ENCODE peak calls at places on chromosome 1, in ten cellular contexts. M is fibroblast of mammary gland; U is stimulated activated CD4-positive, alpha-beta T cell treated with anti-CD3 and anti-CD28 coated beads, Interleukin-12 subunit alpha, Interleukin-12 subunit beta, amount 100 ng/mL, for 4 hours; G is HS-27A; A is NCI-H1417; J is left ventricle myocardium inferior; N is memory B cell; D is activated T-cell treated with anti-CD3 and anti-CD28 coated beads, Interleukin-2, amount 50 U/mL, for 1 hour; H is SHP77 treated with DMSO at 0.1 percent for 48 hours; O is NCI-H460. C is an unnamed sample.

GRCh38 chr1:172489847-172490246 is 43.1 kb upstream of the SUCO start:
- DNase-seq in M (no peak), J (no peak), H (no peak), N (no peak), A (no peak), O (peak; percentile 31), G (no peak), D (no peak), U (no peak), C (no peak)

GRCh38 chr1:205570796-205571537 is 60.8 kb downstream of the ELK4 start:
- DNase-seq in H (no peak), U (no peak), A (no peak), N (no peak), J (no peak), O (no peak), G (no peak), M (peak; percentile 6), D (no peak), C (no peak)

GRCh38 chr1:57468661-57469523 is 45.0 kb upstream of the DAB1 start:
- DNase-seq in H (no peak), A (no peak), M (peak; percentile 81), U (no peak), G (no peak), N (no peak), O (no peak), D (no peak), J (no peak), C (no peak)

GRCh38 chr1:8963940-8964339 is 18.3 kb downstream of the CA6 start:
- DNase-seq in J (no peak), O (no peak), A (no peak), U (no peak), H (no peak), G (no peak), N (no peak), M (no peak), D (no peak), C (no peak)

GRCh38 chr1:9437931-9438330 is 101.3 kb upstream of the SLC25A33 start:
- DNase-seq in O (no peak), G (no peak), U (no peak), N (no peak), A (no peak), H (no peak), J (peak; percentile 47), M (peak; percentile 85), D (no peak), C (no peak)

GRCh38 chr1:160826546-160826945 is 30.6 kb downstream of the LY9 start:
- DNase-seq in U (no peak), J (no peak), M (no peak), H (no peak), O (no peak), G (peak; percentile 68), A (no peak), D (no peak), N (no peak), C (no peak)

GRCh38 chr1:172203135-172203823 is 217.2 kb upstream of the C1orf105 start:
- DNase-seq in M (no peak), J (no peak), A (peak; percentile 88), G (no peak), O (no peak), H (no peak), U (no peak), N (no peak), D (no peak), C (peak; percentile 20)

GRCh38 chr1:211549092-211549749 is 29.7 kb downstream of the SLC30A1 start:
- DNase-seq in G (no peak), N (no peak), D (no peak), H (no peak), A (no peak), M (no peak), U (no peak), J (peak; percentile 58), O (no peak), C (no peak)

GRCh38 chr1:153790996-153791855 is 16.0 kb downstream of the SLC27A3 start:
- DNase-seq in A (no peak), N (peak; percentile 64), G (peak; percentile 45), J (no peak), M (peak; percentile 88), O (no peak), H (no peak), U (no peak), D (no peak), C (no peak)

GRCh38 chr1:166975361-166976129 is at the start of gene ILDR2:
- DNase-seq in M (peak; percentile 9), D (peak; percentile 67), H (no peak), J (peak; percentile 46), A (peak; percentile 81), U (peak; percentile 67), O (peak; percentile 15), N (peak; percentile 19), G (no peak), C (peak; percentile 63)

GRCh38 chr1:11731719-11732283 is 4.1 kb upstream of the AGTRAP start:
- DNase-seq in N (no peak), M (peak; percentile 42), A (no peak), O (no peak), D (no peak), G (no peak), H (no peak), J (peak; percentile 81), U (no peak), C (no peak)

GRCh38 chr1:16239972-16240491 is 3.0 kb upstream of the CPLANE2 start:
- DNase-seq in H (no peak), D (no peak), J (no peak), M (no peak), G (no peak), A (no peak), N (no peak), O (no peak), U (no peak), C (no peak)

GRCh38 chr1:224266105-224266935 is 63.7 kb downstream of the NVL start:
- DNase-seq in M (no peak), A (no peak), J (no peak), H (no peak), O (no peak), U (no peak), N (no peak), D (no peak), G (no peak), C (no peak)

GRCh38 chr1:29821605-29822004 is 585.3 kb downstream of the PTPRU start:
- DNase-seq in M (no peak), A (no peak), J (no peak), U (no peak), G (no peak), N (no peak), H (no peak), O (no peak), D (no peak), C (no peak)

GRCh38 chr1:230681599-230681998 is 32.3 kb downstream of the AGT start:
- DNase-seq in A (peak; percentile 75), U (no peak), D (no peak), H (peak; percentile 86), N (no peak), O (peak; percentile 56), J (no peak), M (peak; percentile 85), G (peak; percentile 20), C (no peak)

GRCh38 chr1:223714849-223715709 is 2.7 kb downstream of the CAPN2 start:
- DNase-seq in M (peak; percentile 93), G (no peak), N (no peak), J (no peak), A (no peak), O (peak; percentile 89), D (no peak), H (no peak), U (no peak), C (no peak)

GRCh38 chr1:35112668-35113067 is 33.5 kb downstream of the ZMYM1 start:
- DNase-seq in A (peak; percentile 7), H (no peak), N (no peak), M (peak; percentile 12), U (no peak), O (no peak), D (no peak), J (no peak), G (no peak), C (no peak)

GRCh38 chr1:36691374-36691773 is 208.7 kb upstream of the CSF3R start:
- DNase-seq in O (no peak), M (no peak), J (no peak), G (no peak), A (no peak), U (no peak), D (no peak), N (no peak), H (no peak), C (no peak)

GRCh38 chr1:109164538-109164937 is 49.2 kb upstream of the SARS1 start:
- DNase-seq in J (no peak), A (no peak), N (no peak), O (no peak), D (no peak), H (no peak), M (no peak), U (no peak), G (no peak), C (no peak)